ENCODE peak calls at places on chromosomes 5 and 9, in nine cellular contexts. N is WTC11; J is NCI-H524; B is ureter; L is natural killer cell treated with Interleukin-12 subunit alpha and Interleukin-12 subunit beta and Interleukin-15 and Interleukin-18, amount 100 ng/mL, for 72 hours; A is KBM-7; C is HCEC 1CT; E is ACHN; W is stimulated activated naive CD4-positive, alpha-beta T cell. X is an unnamed sample.

GRCh38 chr5:170097934-170098333 is 7.8 kb upstream of the FOXI1 start:
- DNase-seq in N (no peak), J (no peak), B (no peak), L (no peak), A (peak), C (no peak), E (no peak), W (no peak), X (no peak)

GRCh38 chr9:84775056-84775648 is 105.6 kb downstream of the NTRK2 start:
- DNase-seq in N (no peak), J (no peak), B (no peak), L (no peak), A (no peak), C (no peak), E (no peak), W (no peak), X (no peak)

GRCh38 chr9:91089405-91090131 is 272.1 kb downstream of the AUH start:
- DNase-seq in N (peak), J (peak), B (no peak), L (peak), A (peak), C (peak), E (no peak), W (no peak), X (no peak)

GRCh38 chr5:139417214-139417613 is 13.3 kb upstream of the SPATA24 start:
- DNase-seq in N (no peak), J (no peak), B (no peak), L (no peak), A (peak), C (no peak), E (no peak), W (no peak), X (peak)

GRCh38 chr9:134693641-134694367 is 52.2 kb downstream of the COL5A1 start:
- DNase-seq in N (no peak), J (no peak), B (no peak), L (no peak), A (no peak), C (no peak), E (no peak), W (no peak), X (no peak)

GRCh38 chr5:82349651-82350050 is 71.5 kb upstream of the RPS23 start:
- DNase-seq in N (peak), J (peak), B (no peak), L (no peak), A (peak), C (peak), E (peak), W (no peak), X (no peak)

GRCh38 chr9:115008536-115008935 is 78.1 kb upstream of the TNFSF8 start:
- DNase-seq in N (no peak), J (no peak), B (no peak), L (no peak), A (no peak), C (peak), E (peak), W (no peak), X (no peak)

GRCh38 chr5:81782811-81783210 is 31.9 kb upstream of the SSBP2 start:
- DNase-seq in N (no peak), J (peak), B (no peak), L (no peak), A (no peak), C (peak), E (no peak), W (no peak), X (no peak)

GRCh38 chr9:15059003-15059402 is 148.8 kb upstream of the FREM1 start:
- DNase-seq in N (no peak), J (no peak), B (no peak), L (no peak), A (no peak), C (no peak), E (no peak), W (no peak), X (no peak)

GRCh38 chr5:133930061-133930823 is 38.2 kb downstream of the C5orf15 start:
- DNase-seq in N (no peak), J (no peak), B (peak), L (peak), A (peak), C (no peak), E (no peak), W (peak), X (no peak)

GRCh38 chr5:72300590-72301339 is 19.3 kb downstream of the MRPS27 start:
- DNase-seq in N (no peak), J (peak), B (no peak), L (no peak), A (no peak), C (no peak), E (no peak), W (no peak), X (no peak)

GRCh38 chr5:77849308-77849900 is 73.3 kb upstream of the TBCA start:
- DNase-seq in N (no peak), J (no peak), B (no peak), L (no peak), A (no peak), C (no peak), E (no peak), W (no peak), X (no peak)

GRCh38 chr5:108905818-108906217 is 158.1 kb downstream of the FER start:
- DNase-seq in N (no peak), J (no peak), B (no peak), L (no peak), A (no peak), C (no peak), E (no peak), W (no peak), X (no peak)

GRCh38 chr9:122403381-122404002 is 32.7 kb downstream of the PTGS1 start:
- DNase-seq in N (no peak), J (no peak), B (no peak), L (no peak), A (no peak), C (peak), E (no peak), W (no peak), X (no peak)

GRCh38 chr9:76905661-76905983 is 292 bp downstream of the PRUNE2 start:
- DNase-seq in N (no peak), J (no peak), B (no peak), L (no peak), A (no peak), C (no peak), E (no peak), W (no peak), X (no peak)

GRCh38 chr5:142937265-142937877 is 167.2 kb downstream of the ARHGAP26 start:
- DNase-seq in N (no peak), J (no peak), B (no peak), L (no peak), A (no peak), C (no peak), E (no peak), W (no peak), X (no peak)

GRCh38 chr9:136808781-136809158 is 1.0 kb downstream of the RABL6 start:
- DNase-seq in N (no peak), J (peak), B (no peak), L (no peak), A (peak), C (peak), E (peak), W (no peak), X (no peak)

GRCh38 chr9:522658-523057 is 308.0 kb downstream of the DOCK8 start:
- DNase-seq in N (no peak), J (no peak), B (no peak), L (no peak), A (no peak), C (no peak), E (peak), W (no peak), X (no peak)

GRCh38 chr9:12908910-12909309 is 134.1 kb downstream of the LURAP1L start:
- DNase-seq in N (no peak), J (no peak), B (no peak), L (no peak), A (no peak), C (no peak), E (no peak), W (no peak), X (no peak)

GRCh38 chr5:141084487-141084989 is 9.9 kb upstream of the PCDHB2 start:
- DNase-seq in N (peak), J (peak), B (peak), L (no peak), A (no peak), C (peak), E (no peak), W (peak), X (peak)

GRCh38 chr5:95822408-95823240 is at the start of gene GLRX:
- DNase-seq in N (peak), J (peak), B (peak), L (no peak), A (peak), C (peak), E (peak), W (peak), X (no peak)

GRCh38 chr9:105065119-105066088 is 137.4 kb upstream of the ABCA1 start:
- DNase-seq in N (no peak), J (no peak), B (no peak), L (no peak), A (no peak), C (no peak), E (peak), W (no peak), X (no peak)

GRCh38 chr5:132470596-132470995 is 20.0 kb downstream of the IRF1 start:
- DNase-seq in N (no peak), J (no peak), B (no peak), L (no peak), A (no peak), C (no peak), E (no peak), W (no peak), X (no peak)

GRCh38 chr5:3856036-3856435 is 260.4 kb downstream of the IRX1 start:
- DNase-seq in N (no peak), J (no peak), B (no peak), L (no peak), A (no peak), C (no peak), E (no peak), W (no peak), X (no peak)

GRCh38 chr9:18564018-18564880 is 90.3 kb downstream of the ADAMTSL1 start:
- DNase-seq in N (no peak), J (no peak), B (no peak), L (no peak), A (no peak), C (no peak), E (no peak), W (no peak), X (no peak)

GRCh38 chr5:150278046-150278760 is 11.4 kb downstream of the CAMK2A start:
- DNase-seq in N (no peak), J (no peak), B (no peak), L (no peak), A (no peak), C (peak), E (no peak), W (no peak), X (no peak)